ENCODE peak calls at places on chromosomes 12 and 14, in four cellular contexts. One of them, this sample, is unnamed.

GRCh38 chr12:124037341-124037740 is 64.3 kb downstream of the ZNF664 start:
- DNase-seq in ELF-1: no peak
- DNase-seq in lower leg skin: no peak
- DNase-seq in BE2C: no peak
- DNase-seq in this sample: no peak

GRCh38 chr12:74903522-74903921 is 306.1 kb downstream of the KCNC2 start:
- DNase-seq in ELF-1: no peak
- DNase-seq in lower leg skin: no peak
- DNase-seq in BE2C: no peak
- DNase-seq in this sample: no peak

GRCh38 chr12:11718105-11718504 is 68.6 kb downstream of the ETV6 start:
- DNase-seq in ELF-1: no peak
- DNase-seq in lower leg skin: no peak
- DNase-seq in BE2C: no peak
- DNase-seq in this sample: no peak

GRCh38 chr14:89542768-89543419 is 125.9 kb upstream of the FOXN3 start:
- DNase-seq in ELF-1: no peak
- DNase-seq in lower leg skin: no peak
- DNase-seq in BE2C: no peak
- DNase-seq in this sample: no peak

GRCh38 chr14:76101980-76102379 is 49.7 kb upstream of the GPATCH2L start:
- DNase-seq in ELF-1: no peak
- DNase-seq in lower leg skin: no peak
- DNase-seq in BE2C: no peak
- DNase-seq in this sample: no peak

GRCh38 chr14:71208702-71209357 is 301.6 kb downstream of the PCNX1 start:
- DNase-seq in ELF-1: no peak
- DNase-seq in lower leg skin: no peak
- DNase-seq in BE2C: no peak
- DNase-seq in this sample: no peak

GRCh38 chr12:100554608-100555077 is 18.8 kb upstream of the GAS2L3 start:
- DNase-seq in ELF-1: peak
- DNase-seq in lower leg skin: no peak
- DNase-seq in BE2C: peak
- DNase-seq in this sample: peak

GRCh38 chr14:54669759-54670630 is 103.1 kb downstream of the SAMD4A start:
- DNase-seq in ELF-1: no peak
- DNase-seq in lower leg skin: peak
- DNase-seq in BE2C: no peak
- DNase-seq in this sample: peak

GRCh38 chr12:44876554-44877275 is 600 bp upstream of the NELL2 start:
- DNase-seq in ELF-1: peak
- DNase-seq in lower leg skin: no peak
- DNase-seq in BE2C: peak
- DNase-seq in this sample: peak

GRCh38 chr14:30610719-30611388 is 11.3 kb upstream of the SCFD1 start:
- DNase-seq in ELF-1: no peak
- DNase-seq in lower leg skin: peak
- DNase-seq in BE2C: peak
- DNase-seq in this sample: no peak

GRCh38 chr14:28653521-28653920 is 113.1 kb upstream of the FOXG1 start:
- DNase-seq in ELF-1: no peak
- DNase-seq in lower leg skin: no peak
- DNase-seq in BE2C: no peak
- DNase-seq in this sample: no peak

GRCh38 chr14:105187116-105187515 is 6.0 kb upstream of the NUDT14 start:
- DNase-seq in ELF-1: no peak
- DNase-seq in lower leg skin: no peak
- DNase-seq in BE2C: no peak
- DNase-seq in this sample: no peak

GRCh38 chr14:75626857-75627256 is 33.8 kb downstream of the ERG28 start:
- DNase-seq in ELF-1: no peak
- DNase-seq in lower leg skin: no peak
- DNase-seq in BE2C: no peak
- DNase-seq in this sample: no peak

GRCh38 chr14:59986556-59987059 is 66.7 kb downstream of the LRRC9 start:
- DNase-seq in ELF-1: no peak
- DNase-seq in lower leg skin: no peak
- DNase-seq in BE2C: no peak
- DNase-seq in this sample: no peak

GRCh38 chr12:53500119-53500775 is 836 bp upstream of the TARBP2 start:
- DNase-seq in ELF-1: no peak
- DNase-seq in lower leg skin: peak
- DNase-seq in BE2C: no peak
- DNase-seq in this sample: no peak

GRCh38 chr14:74049886-74050495 is 30.8 kb downstream of the BBOF1 start:
- DNase-seq in ELF-1: no peak
- DNase-seq in lower leg skin: no peak
- DNase-seq in BE2C: no peak
- DNase-seq in this sample: no peak

GRCh38 chr12:27434673-27435565 is 11.6 kb upstream of the SMCO2 start:
- DNase-seq in ELF-1: peak
- DNase-seq in lower leg skin: no peak
- DNase-seq in BE2C: peak
- DNase-seq in this sample: no peak

GRCh38 chr12:84912191-84913142 is at the start of gene SLC6A15:
- DNase-seq in ELF-1: peak
- DNase-seq in lower leg skin: peak
- DNase-seq in BE2C: peak
- DNase-seq in this sample: peak

GRCh38 chr12:54937929-54938328 is 46.6 kb downstream of the TESPA1 start:
- DNase-seq in ELF-1: no peak
- DNase-seq in lower leg skin: no peak
- DNase-seq in BE2C: no peak
- DNase-seq in this sample: no peak

GRCh38 chr12:28536088-28536487 is 345.8 kb downstream of the CCDC91 start:
- DNase-seq in ELF-1: no peak
- DNase-seq in lower leg skin: no peak
- DNase-seq in BE2C: no peak
- DNase-seq in this sample: no peak

GRCh38 chr12:14207946-14208612 is 157.4 kb upstream of the ATF7IP start:
- DNase-seq in ELF-1: peak
- DNase-seq in lower leg skin: no peak
- DNase-seq in BE2C: no peak
- DNase-seq in this sample: no peak

GRCh38 chr14:64841121-64841611 is 38.5 kb downstream of the SPTB start:
- DNase-seq in ELF-1: peak
- DNase-seq in lower leg skin: peak
- DNase-seq in BE2C: no peak
- DNase-seq in this sample: no peak

GRCh38 chr12:121009744-121010143 is 6.5 kb downstream of the C12orf43 start:
- DNase-seq in ELF-1: peak
- DNase-seq in lower leg skin: no peak
- DNase-seq in BE2C: peak
- DNase-seq in this sample: peak

GRCh38 chr14:28361486-28361885 is 405.1 kb upstream of the FOXG1 start:
- DNase-seq in ELF-1: no peak
- DNase-seq in lower leg skin: no peak
- DNase-seq in BE2C: no peak
- DNase-seq in this sample: no peak